ENCODE peak calls at places on chromosomes 7 and 10, in nine cellular contexts. E is ovary, L is heart left ventricle, D is AG04449, F is psoas muscle, K is WERI-Rb-1, U is OCI-LY7, S is lower leg skin, G is HCT116. H is an unnamed sample.

GRCh38 chr7:43143918-43144589 is 31.6 kb downstream of the HECW1 start:
- DNase-seq in D (no peak), L (no peak), S (no peak), F (no peak), E (no peak), U (no peak), G (no peak), K (no peak), H (no peak)

GRCh38 chr10:26697922-26698608 is 564 bp downstream of the PDSS1 start:
- DNase-seq in U (peak; percentile 21), F (no peak), S (no peak), D (no peak), E (no peak), K (no peak), G (no peak), L (no peak), H (no peak)

GRCh38 chr7:90403174-90404113 is at the start of gene CLDN12:
- DNase-seq in F (peak; percentile 91), U (peak; percentile 82), L (peak; percentile 87), G (peak; percentile 82), E (peak; percentile 87), S (peak; percentile 94), K (peak; percentile 93), D (peak; percentile 91), H (peak; percentile 88)

GRCh38 chr10:865924-866576 is 65.5 kb downstream of the LARP4B start:
- DNase-seq in S (no peak), E (no peak), F (no peak), L (no peak), G (no peak), D (no peak), U (no peak), K (no peak), H (no peak)

GRCh38 chr7:149524399-149524798 is 26.8 kb upstream of the ZNF746 start:
- DNase-seq in G (no peak), D (no peak), U (no peak), F (no peak), E (no peak), K (no peak), L (no peak), S (no peak), H (no peak)

GRCh38 chr7:157445246-157445955 is 108.6 kb downstream of the DNAJB6 start:
- DNase-seq in K (no peak), S (peak; percentile 75), L (no peak), U (no peak), G (no peak), F (peak; percentile 42), D (no peak), E (peak; percentile 4), H (peak; percentile 11)

GRCh38 chr7:24885305-24885704 is 94.7 kb downstream of the OSBPL3 start:
- DNase-seq in G (no peak), L (no peak), K (peak; percentile 34), E (no peak), D (no peak), F (no peak), U (no peak), S (no peak), H (no peak)

GRCh38 chr7:114554781-114555537 is 140.3 kb downstream of the FOXP2 start:
- DNase-seq in U (no peak), K (no peak), F (no peak), D (no peak), G (peak; percentile 23), S (no peak), E (no peak), L (no peak), H (no peak)

GRCh38 chr10:43419997-43420368 is 11.0 kb upstream of the HNRNPF start:
- DNase-seq in S (no peak), D (no peak), G (no peak), E (no peak), L (no peak), U (no peak), F (peak; percentile 59), K (no peak), H (no peak)
- H3K4me3 ChIP-seq in S (peak overlapping the region; percentile 25), D (peak overlapping the region; percentile 63), G (no peak overlapping the region), E (peak overlapping the region; percentile 69), L (peak overlapping the region; percentile 86), U (peak overlapping the region; percentile 65), F (peak overlapping the region; percentile 88), K (no peak overlapping the region), H (peak overlapping the region; percentile 67)

GRCh38 chr10:97333351-97333600 is 1.3 kb downstream of the FRAT2 start:
- DNase-seq in L (no peak), F (no peak), G (no peak), D (no peak), E (no peak), K (peak; percentile 39), U (peak; percentile 28), S (no peak), H (no peak)
- TF ChIP-seq CTCF in L (no peak), F (no peak), G (no peak), D (peak; percentile 19), E (no peak), K (peak; percentile 26), U (peak; percentile 64), S (no peak), H (no peak)

DNA sequence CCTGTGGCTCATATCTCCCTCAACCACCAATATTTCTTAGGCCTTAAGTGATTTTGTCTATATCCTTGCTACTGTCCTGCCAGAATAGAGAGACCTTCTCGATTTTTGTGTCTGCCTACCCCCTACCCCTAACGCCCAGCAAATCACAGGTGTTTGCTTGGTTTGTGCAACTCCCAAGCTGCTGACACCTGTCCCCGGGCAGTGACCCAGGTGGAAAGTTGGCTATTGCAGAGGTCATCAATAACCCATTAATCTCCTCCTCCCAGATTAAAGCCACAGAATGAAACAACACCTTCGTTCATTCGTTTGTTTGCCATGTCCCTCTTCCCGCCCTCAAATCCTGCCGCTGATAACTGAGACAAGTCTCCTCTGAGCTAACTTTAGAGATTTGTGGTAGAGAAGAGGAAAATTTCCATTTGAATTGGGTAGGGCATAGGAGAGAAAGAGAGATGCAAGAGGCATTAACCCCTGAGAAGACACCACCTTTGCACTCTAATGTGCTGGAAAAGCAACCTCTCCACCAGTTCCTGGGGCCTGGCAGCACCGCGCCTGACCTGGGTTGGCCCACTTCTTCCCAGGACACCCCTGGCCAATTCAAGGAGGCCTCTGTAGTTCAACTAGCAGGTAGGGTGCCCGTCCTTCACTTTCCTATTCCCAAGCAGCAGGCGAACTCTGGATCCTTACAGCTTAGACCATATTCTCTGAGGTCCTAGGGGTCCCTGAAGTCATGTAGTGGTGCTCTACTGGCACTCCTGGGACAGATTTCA is 3.0 kb downstream of the NEUROG3 start:
- DNase-seq in F (no peak), S (peak; percentile 29), G (no peak), D (no peak), K (no peak), U (no peak), E (no peak), L (no peak), H (no peak)
- H3K4me3 ChIP-seq in F (no peak overlapping the region), S (no peak overlapping the region), G (no peak overlapping the region), D (no peak overlapping the region), K (no peak overlapping the region), U (no peak overlapping the region), E (no peak overlapping the region), L (no peak overlapping the region), H (no peak overlapping the region)

GRCh38 chr7:2567663-2568238 is 9.0 kb downstream of the IQCE start:
- DNase-seq in E (peak; percentile 45), K (no peak), S (no peak), G (no peak), F (peak; percentile 51), L (peak; percentile 43), D (no peak), U (peak; percentile 40), H (peak; percentile 51)
- TF ChIP-seq CTCF in E (no peak), K (peak; percentile 72), S (no peak), G (peak; percentile 22), F (peak; percentile 56), L (peak; percentile 70), D (peak; percentile 77), U (peak; percentile 71), H (peak; percentile 48)

GRCh38 chr7:21543528-21544302 is 876 bp downstream of the DNAH11 start:
- DNase-seq in G (no peak), U (no peak), L (no peak), E (no peak), F (no peak), K (no peak), S (no peak), D (no peak), H (no peak)
- H3K4me3 ChIP-seq in G (no peak overlapping the region), U (no peak overlapping the region), L (peak overlapping the region; percentile 52), E (peak overlapping the region; percentile 17), F (peak overlapping the region; percentile 69), K (peak overlapping the region; percentile 1), S (peak overlapping the region; percentile 28), D (no peak overlapping the region), H (peak overlapping the region; percentile 59)